ENCODE peak calls at places on chromosomes 3 and 15, in ten cellular contexts. M is left cardiac atrium, F is G401, B is cortex of kidney, T is NB4, S is WTC11, X is cardiac fibroblast, U is B cell, Q is H54, G is nephron progenitor cell. E is an unnamed sample.

GRCh38 chr3:89067736-89068135 is 39.7 kb upstream of the EPHA3 start:
- DNase-seq in M (no peak), F (no peak), B (no peak), T (no peak), S (no peak), X (no peak), U (no peak), Q (no peak), G (no peak), E (no peak)

GRCh38 chr15:40736575-40736974 is 18.5 kb downstream of the RMDN3 start:
- DNase-seq in M (no peak), F (no peak), B (no peak), T (no peak), S (no peak), X (no peak), U (no peak), Q (no peak), G (no peak), E (no peak)

GRCh38 chr3:187852842-187853727 is 107.8 kb upstream of the BCL6 start:
- DNase-seq in M (no peak), F (no peak), B (no peak), T (no peak), S (no peak), X (no peak), U (no peak), Q (no peak), G (no peak), E (no peak)

GRCh38 chr15:61946778-61947177 is 113.5 kb downstream of the VPS13C start:
- DNase-seq in M (no peak), F (no peak), B (no peak), T (no peak), S (no peak), X (peak; percentile 12), U (no peak), Q (no peak), G (no peak), E (no peak)

GRCh38 chr15:75206006-75206405 is 4.3 kb downstream of the C15orf39 start:
- DNase-seq in M (no peak), F (no peak), B (no peak), T (no peak), S (no peak), X (no peak), U (no peak), Q (no peak), G (no peak), E (no peak)

GRCh38 chr3:58585005-58585786 is 8.0 kb upstream of the FAM107A start:
- DNase-seq in M (peak; percentile 90), F (peak; percentile 57), B (no peak), T (peak; percentile 61), S (peak; percentile 90), X (peak; percentile 77), U (peak; percentile 45), Q (peak; percentile 94), G (peak; percentile 85), E (peak; percentile 24)

GRCh38 chr3:124034016-124034808 is 42.3 kb upstream of the ROPN1 start:
- DNase-seq in M (peak; percentile 23), F (no peak), B (no peak), T (no peak), S (no peak), X (no peak), U (no peak), Q (no peak), G (peak; percentile 59), E (peak; percentile 8)

GRCh38 chr15:56056626-56057025 is 63.2 kb upstream of the NEDD4 start:
- DNase-seq in M (no peak), F (peak; percentile 18), B (no peak), T (no peak), S (no peak), X (no peak), U (no peak), Q (no peak), G (no peak), E (no peak)

GRCh38 chr3:110420158-110420641 is 651.4 kb upstream of the NECTIN3 start:
- DNase-seq in M (no peak), F (no peak), B (no peak), T (no peak), S (no peak), X (peak; percentile 80), U (no peak), Q (no peak), G (no peak), E (no peak)

GRCh38 chr15:97745481-97746071 is 214.9 kb upstream of the ARRDC4 start:
- DNase-seq in M (no peak), F (no peak), B (no peak), T (peak; percentile 67), S (peak; percentile 62), X (peak; percentile 20), U (no peak), Q (no peak), G (peak; percentile 47), E (peak; percentile 9)

GRCh38 chr15:60135961-60136360 is 131.8 kb downstream of the FOXB1 start:
- DNase-seq in M (no peak), F (peak; percentile 53), B (no peak), T (no peak), S (no peak), X (no peak), U (no peak), Q (no peak), G (no peak), E (no peak)

GRCh38 chr15:59456114-59456513 is 18.1 kb downstream of the FAM81A start:
- DNase-seq in M (no peak), F (no peak), B (no peak), T (no peak), S (no peak), X (no peak), U (no peak), Q (no peak), G (no peak), E (no peak)

GRCh38 chr3:111332488-111333095 is 209.4 kb upstream of the CD96 start:
- DNase-seq in M (no peak), F (no peak), B (no peak), T (no peak), S (no peak), X (no peak), U (no peak), Q (no peak), G (no peak), E (no peak)

E was measured in activated T-helper 2 cell treated with anti-CD3 and anti-CD28 coated beads, Interferon-gamma antibody, Interleukin-2, Interleukin-4, amounts not matched to agents 10 μg/mL and 5 μg/mL and 100 μg/mL, durations not matched to agents 14 hours and 24 hours and 36 hours.